ENCODE peak calls at places on chromosome 3, in nine cellular contexts. One of them, this sample, is unnamed. For H3K4me1, the result is how much of the 10 kb centered on the place peaks cover.

GRCh38 chr3:120331071-120331470 is 18.1 kb downstream of the LRRC58 start:
- DNase-seq in fibroblast of lung: no peak
- DNase-seq in IMR-90: no peak
- DNase-seq in H1: no peak
- DNase-seq in H9: no peak
- DNase-seq in HepG2: no peak
- DNase-seq in GM23248: no peak
- DNase-seq in MM.1S: no peak
- DNase-seq in HCT116: no peak
- DNase-seq in this sample: no peak

GRCh38 chr3:149717391-149718056 is 34.8 kb downstream of the COMMD2 start:
- DNase-seq in HCT116: peak
- DNase-seq in MM.1S: peak
- DNase-seq in H1: peak
- DNase-seq in H9: peak
- DNase-seq in HepG2: peak
- DNase-seq in fibroblast of lung: peak
- DNase-seq in IMR-90: peak
- DNase-seq in GM23248: peak
- DNase-seq in this sample: peak

GRCh38 chr3:152971880-152972279 is 136.9 kb downstream of the P2RY1 start:
- DNase-seq in MM.1S: no peak
- DNase-seq in IMR-90: no peak
- DNase-seq in HCT116: no peak
- DNase-seq in H1: no peak
- DNase-seq in H9: no peak
- DNase-seq in GM23248: no peak
- DNase-seq in fibroblast of lung: no peak
- DNase-seq in HepG2: no peak
- DNase-seq in this sample: no peak

GRCh38 chr3:195249057-195249770 is 21.7 kb downstream of the XXYLT1 start:
- DNase-seq in HepG2: no peak
- DNase-seq in GM23248: no peak
- DNase-seq in IMR-90: no peak
- DNase-seq in HCT116: no peak
- DNase-seq in H1: peak
- DNase-seq in H9: no peak
- DNase-seq in MM.1S: no peak
- DNase-seq in fibroblast of lung: no peak
- DNase-seq in this sample: no peak

GRCh38 chr3:187531831-187532230 is 138.4 kb downstream of the SST start:
- DNase-seq in GM23248: peak
- DNase-seq in HepG2: no peak
- DNase-seq in H1: no peak
- DNase-seq in fibroblast of lung: no peak
- DNase-seq in IMR-90: no peak
- DNase-seq in H9: no peak
- DNase-seq in HCT116: no peak
- DNase-seq in MM.1S: no peak
- DNase-seq in this sample: no peak

GRCh38 chr3:15102256-15102655 is 3.3 kb upstream of the RBSN start:
- DNase-seq in GM23248: peak
- DNase-seq in HCT116: no peak
- DNase-seq in H9: no peak
- DNase-seq in fibroblast of lung: no peak
- DNase-seq in IMR-90: no peak
- DNase-seq in MM.1S: no peak
- DNase-seq in H1: no peak
- DNase-seq in HepG2: no peak
- DNase-seq in this sample: peak

GRCh38 chr3:32569540-32570425 is 875 bp downstream of the DYNC1LI1 start:
- DNase-seq in MM.1S: peak
- DNase-seq in GM23248: peak
- DNase-seq in HCT116: no peak
- DNase-seq in H1: peak
- DNase-seq in fibroblast of lung: peak
- DNase-seq in H9: peak
- DNase-seq in IMR-90: peak
- DNase-seq in HepG2: peak
- DNase-seq in this sample: peak

GRCh38 chr3:157360044-157360443 is 76.6 kb upstream of the PTX3 start:
- DNase-seq in GM23248: peak
- DNase-seq in HCT116: peak
- DNase-seq in IMR-90: peak
- DNase-seq in H1: no peak
- DNase-seq in MM.1S: no peak
- DNase-seq in HepG2: no peak
- DNase-seq in H9: no peak
- DNase-seq in fibroblast of lung: peak
- DNase-seq in this sample: no peak

GRCh38 chr3:46711305-46711704 is 6.4 kb downstream of the PRSS50 start:
- DNase-seq in HCT116: no peak
- DNase-seq in HepG2: peak
- DNase-seq in H1: no peak
- DNase-seq in H9: no peak
- DNase-seq in IMR-90: no peak
- DNase-seq in fibroblast of lung: no peak
- DNase-seq in MM.1S: no peak
- DNase-seq in GM23248: no peak
- DNase-seq in this sample: no peak

GRCh38 chr3:63051920-63052319 is 176.7 kb upstream of the CADPS start:
- DNase-seq in fibroblast of lung: peak
- DNase-seq in IMR-90: no peak
- DNase-seq in HCT116: no peak
- DNase-seq in H9: no peak
- DNase-seq in MM.1S: no peak
- DNase-seq in HepG2: no peak
- DNase-seq in GM23248: peak
- DNase-seq in H1: no peak
- DNase-seq in this sample: peak

GRCh38 chr3:66107855-66108254 is 69.1 kb upstream of the MAGI1 start:
- DNase-seq in MM.1S: no peak
- DNase-seq in HCT116: no peak
- DNase-seq in H1: no peak
- DNase-seq in IMR-90: peak
- DNase-seq in GM23248: peak
- DNase-seq in HepG2: no peak
- DNase-seq in H9: no peak
- DNase-seq in fibroblast of lung: peak
- DNase-seq in this sample: no peak

GRCh38 chr3:153026026-153026425 is 136.0 kb upstream of the RAP2B start:
- DNase-seq in HCT116: peak
- DNase-seq in MM.1S: peak
- DNase-seq in HepG2: peak
- DNase-seq in GM23248: peak
- DNase-seq in H9: no peak
- DNase-seq in H1: no peak
- DNase-seq in fibroblast of lung: peak
- DNase-seq in IMR-90: peak
- DNase-seq in this sample: no peak

GRCh38 chr3:46397111-46397510 is 9.8 kb downstream of the CCR5AS start:
- DNase-seq in fibroblast of lung: no peak
- DNase-seq in IMR-90: no peak
- DNase-seq in GM23248: no peak
- DNase-seq in H9: no peak
- DNase-seq in H1: no peak
- DNase-seq in HCT116: no peak
- DNase-seq in HepG2: no peak
- DNase-seq in MM.1S: no peak
- DNase-seq in this sample: no peak

GRCh38 chr3:104629038-104629437 is 737.7 kb upstream of the ALCAM start:
- DNase-seq in IMR-90: peak
- DNase-seq in MM.1S: no peak
- DNase-seq in HCT116: peak
- DNase-seq in GM23248: peak
- DNase-seq in H1: no peak
- DNase-seq in H9: no peak
- DNase-seq in fibroblast of lung: peak
- DNase-seq in HepG2: no peak
- DNase-seq in this sample: no peak
- H3K9ac ChIP-seq in IMR-90: no peak
- H3K9ac ChIP-seq in MM.1S: no peak
- H3K9ac ChIP-seq in HCT116: no peak
- H3K9ac ChIP-seq in GM23248: no peak
- H3K9ac ChIP-seq in H1: no peak
- H3K9ac ChIP-seq in H9: no peak
- H3K9ac ChIP-seq in fibroblast of lung: no peak
- H3K9ac ChIP-seq in HepG2: no peak
- H3K9ac ChIP-seq in this sample: no peak

DNA sequence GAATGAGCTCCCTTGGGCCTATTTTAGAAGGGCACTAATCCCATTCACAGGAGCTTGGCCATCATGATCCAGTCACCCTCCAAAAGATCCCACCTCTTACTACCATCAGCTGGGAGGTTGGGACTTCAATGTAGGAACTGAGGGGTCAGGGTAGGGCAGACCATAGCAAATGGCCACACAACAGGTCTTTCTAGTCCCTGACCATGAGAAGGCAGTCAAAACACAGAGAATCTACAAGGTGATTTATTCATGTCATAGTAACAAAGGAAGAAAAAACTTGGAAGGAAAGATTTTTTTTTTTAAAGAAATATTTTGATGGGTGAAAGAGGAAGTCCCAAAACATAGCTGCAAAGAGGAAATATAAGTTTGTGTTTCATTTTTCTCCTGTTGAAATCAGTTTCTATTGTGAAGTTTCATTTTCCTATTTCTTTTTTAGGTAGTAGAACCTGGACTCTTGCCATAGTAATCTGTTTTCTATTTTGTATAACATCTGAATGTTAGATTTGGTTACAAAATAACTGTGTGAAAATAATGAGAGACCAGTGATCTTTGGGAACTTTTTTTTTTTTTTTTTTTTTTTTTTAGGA is 23.5 kb upstream of the TNFSF10 start:
- DNase-seq in H1: no peak
- DNase-seq in H9: no peak
- DNase-seq in fibroblast of lung: no peak
- DNase-seq in HepG2: no peak
- DNase-seq in IMR-90: no peak
- DNase-seq in HCT116: no peak
- DNase-seq in GM23248: no peak
- DNase-seq in MM.1S: peak
- DNase-seq in this sample: no peak
- H3K4me1 ChIP-seq in H1: under half
- H3K4me1 ChIP-seq in H9: under half
- H3K4me1 ChIP-seq in fibroblast of lung: under half
- H3K4me1 ChIP-seq in HepG2: under half
- H3K4me1 ChIP-seq in IMR-90: under half
- H3K4me1 ChIP-seq in HCT116: under half
- H3K4me1 ChIP-seq in GM23248: under half
- H3K4me1 ChIP-seq in MM.1S: under half
- H3K4me1 ChIP-seq in this sample: under half

GRCh38 chr3:4410174-4410573 is 56.9 kb downstream of the SUMF1 start:
- DNase-seq in H9: no peak
- DNase-seq in H1: no peak
- DNase-seq in IMR-90: no peak
- DNase-seq in MM.1S: no peak
- DNase-seq in HepG2: no peak
- DNase-seq in HCT116: no peak
- DNase-seq in fibroblast of lung: no peak
- DNase-seq in GM23248: peak
- DNase-seq in this sample: no peak

GRCh38 chr3:4411236-4411635 is 55.8 kb downstream of the SUMF1 start:
- DNase-seq in GM23248: no peak
- DNase-seq in fibroblast of lung: no peak
- DNase-seq in HepG2: peak
- DNase-seq in H9: no peak
- DNase-seq in IMR-90: no peak
- DNase-seq in H1: no peak
- DNase-seq in HCT116: no peak
- DNase-seq in MM.1S: no peak
- DNase-seq in this sample: no peak

GRCh38 chr3:4407941-4408340 is 59.1 kb downstream of the SUMF1 start:
- DNase-seq in IMR-90: no peak
- DNase-seq in H1: no peak
- DNase-seq in fibroblast of lung: no peak
- DNase-seq in HCT116: no peak
- DNase-seq in MM.1S: no peak
- DNase-seq in GM23248: no peak
- DNase-seq in H9: no peak
- DNase-seq in HepG2: no peak
- DNase-seq in this sample: no peak

GRCh38 chr3:4409415-4409814 is 57.7 kb downstream of the SUMF1 start:
- DNase-seq in GM23248: no peak
- DNase-seq in H1: no peak
- DNase-seq in MM.1S: no peak
- DNase-seq in HepG2: no peak
- DNase-seq in fibroblast of lung: no peak
- DNase-seq in HCT116: no peak
- DNase-seq in IMR-90: no peak
- DNase-seq in H9: no peak
- DNase-seq in this sample: no peak

GRCh38 chr3:4406746-4407568 is 60.1 kb downstream of the SUMF1 start:
- DNase-seq in H1: no peak
- DNase-seq in MM.1S: no peak
- DNase-seq in GM23248: no peak
- DNase-seq in HepG2: no peak
- DNase-seq in HCT116: no peak
- DNase-seq in IMR-90: peak
- DNase-seq in fibroblast of lung: peak
- DNase-seq in H9: no peak
- DNase-seq in this sample: no peak
- H3K9ac ChIP-seq in H1: no peak
- H3K9ac ChIP-seq in MM.1S: no peak
- H3K9ac ChIP-seq in GM23248: no peak
- H3K9ac ChIP-seq in HepG2: no peak
- H3K9ac ChIP-seq in HCT116: no peak
- H3K9ac ChIP-seq in IMR-90: no peak
- H3K9ac ChIP-seq in fibroblast of lung: no peak
- H3K9ac ChIP-seq in H9: no peak
- H3K9ac ChIP-seq in this sample: no peak

DNA sequence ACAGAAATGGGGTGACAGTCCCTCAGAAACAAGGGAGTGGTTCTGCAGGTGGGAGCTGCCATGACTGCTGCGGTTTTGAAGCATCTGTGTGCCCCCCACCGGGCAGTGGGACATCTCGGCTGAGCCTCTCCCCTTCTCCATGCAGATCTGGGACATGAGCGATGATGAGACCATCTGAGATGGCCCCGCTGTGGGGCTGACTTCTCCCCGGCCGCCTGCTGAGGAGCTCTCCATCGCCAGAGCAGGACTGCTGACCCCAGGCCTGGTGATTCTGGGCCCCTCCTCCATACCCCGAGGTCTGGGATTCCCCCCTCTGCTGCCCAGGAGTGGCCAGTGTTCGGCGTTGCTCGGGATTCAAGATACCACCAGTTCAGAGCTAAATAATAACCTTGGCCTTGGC is 89.0 kb downstream of the VGLL4 start:
- DNase-seq in H1: no peak
- DNase-seq in fibroblast of lung: no peak
- DNase-seq in HCT116: no peak
- DNase-seq in HepG2: no peak
- DNase-seq in H9: no peak
- DNase-seq in GM23248: no peak
- DNase-seq in MM.1S: no peak
- DNase-seq in IMR-90: no peak
- DNase-seq in this sample: no peak
- H3K4me1 ChIP-seq in H1: under half
- H3K4me1 ChIP-seq in fibroblast of lung: under half
- H3K4me1 ChIP-seq in HCT116: under half
- H3K4me1 ChIP-seq in HepG2: under half
- H3K4me1 ChIP-seq in H9: under half
- H3K4me1 ChIP-seq in GM23248: under half
- H3K4me1 ChIP-seq in MM.1S: under half
- H3K4me1 ChIP-seq in IMR-90: under half
- H3K4me1 ChIP-seq in this sample: under half